ENCODE peak calls at places on chromosomes 5 and 9, in seven cellular contexts. One of them, this sample, is unnamed.

GRCh38 chr9:78923966-78924659 is 627.2 kb downstream of the PSAT1 start:
- DNase-seq in heart right ventricle: no peak
- DNase-seq in A549: peak
- DNase-seq in SW 1271: no peak
- DNase-seq in Right ventricle myocardium superior: no peak
- DNase-seq in GDM1: no peak
- DNase-seq in naive thymus-derived CD8-positive, alpha-beta T cell: no peak
- DNase-seq in this sample: no peak

GRCh38 chr5:758698-759053 is 25.9 kb downstream of the ZDHHC11B start:
- DNase-seq in heart right ventricle: no peak
- DNase-seq in A549: no peak
- DNase-seq in SW 1271: no peak
- DNase-seq in Right ventricle myocardium superior: no peak
- DNase-seq in GDM1: no peak
- DNase-seq in naive thymus-derived CD8-positive, alpha-beta T cell: no peak
- DNase-seq in this sample: peak

GRCh38 chr5:143168171-143168681 is 235.3 kb downstream of the NR3C1 start:
- DNase-seq in heart right ventricle: no peak
- DNase-seq in A549: no peak
- DNase-seq in SW 1271: no peak
- DNase-seq in Right ventricle myocardium superior: no peak
- DNase-seq in GDM1: no peak
- DNase-seq in naive thymus-derived CD8-positive, alpha-beta T cell: no peak
- DNase-seq in this sample: no peak

GRCh38 chr5:167565555-167565954 is 725.9 kb upstream of the WWC1 start:
- DNase-seq in heart right ventricle: no peak
- DNase-seq in A549: peak
- DNase-seq in SW 1271: peak
- DNase-seq in Right ventricle myocardium superior: no peak
- DNase-seq in GDM1: no peak
- DNase-seq in naive thymus-derived CD8-positive, alpha-beta T cell: no peak
- DNase-seq in this sample: no peak

GRCh38 chr5:38595149-38595725 is 38.8 kb upstream of the LIFR start:
- DNase-seq in heart right ventricle: no peak
- DNase-seq in A549: peak
- DNase-seq in SW 1271: peak
- DNase-seq in Right ventricle myocardium superior: no peak
- DNase-seq in GDM1: no peak
- DNase-seq in naive thymus-derived CD8-positive, alpha-beta T cell: no peak
- DNase-seq in this sample: no peak

GRCh38 chr5:115325291-115326019 is 29.0 kb upstream of the CCDC112 start:
- DNase-seq in heart right ventricle: no peak
- DNase-seq in A549: no peak
- DNase-seq in SW 1271: no peak
- DNase-seq in Right ventricle myocardium superior: no peak
- DNase-seq in GDM1: no peak
- DNase-seq in naive thymus-derived CD8-positive, alpha-beta T cell: no peak
- DNase-seq in this sample: no peak

GRCh38 chr5:107557051-107557658 is 113.6 kb downstream of the EFNA5 start:
- DNase-seq in heart right ventricle: peak
- DNase-seq in A549: peak
- DNase-seq in SW 1271: peak
- DNase-seq in Right ventricle myocardium superior: peak
- DNase-seq in GDM1: no peak
- DNase-seq in naive thymus-derived CD8-positive, alpha-beta T cell: no peak
- DNase-seq in this sample: peak

GRCh38 chr5:129971684-129972083 is 67.4 kb downstream of the CHSY3 start:
- DNase-seq in heart right ventricle: no peak
- DNase-seq in A549: no peak
- DNase-seq in SW 1271: no peak
- DNase-seq in Right ventricle myocardium superior: no peak
- DNase-seq in GDM1: no peak
- DNase-seq in naive thymus-derived CD8-positive, alpha-beta T cell: no peak
- DNase-seq in this sample: no peak

GRCh38 chr9:76321185-76321828 is 72.9 kb downstream of the RFK start:
- DNase-seq in heart right ventricle: no peak
- DNase-seq in A549: peak
- DNase-seq in SW 1271: no peak
- DNase-seq in Right ventricle myocardium superior: no peak
- DNase-seq in GDM1: no peak
- DNase-seq in naive thymus-derived CD8-positive, alpha-beta T cell: no peak
- DNase-seq in this sample: no peak

GRCh38 chr9:89877051-89878002 is 272.5 kb downstream of the GADD45G start:
- DNase-seq in heart right ventricle: no peak
- DNase-seq in A549: no peak
- DNase-seq in SW 1271: no peak
- DNase-seq in Right ventricle myocardium superior: no peak
- DNase-seq in GDM1: no peak
- DNase-seq in naive thymus-derived CD8-positive, alpha-beta T cell: no peak
- DNase-seq in this sample: no peak

GRCh38 chr9:34084562-34084961 is 35.9 kb upstream of the UBAP2 start:
- DNase-seq in heart right ventricle: no peak
- DNase-seq in A549: no peak
- DNase-seq in SW 1271: no peak
- DNase-seq in Right ventricle myocardium superior: no peak
- DNase-seq in GDM1: no peak
- DNase-seq in naive thymus-derived CD8-positive, alpha-beta T cell: no peak
- DNase-seq in this sample: peak

GRCh38 chr5:35518104-35518503 is 99.6 kb upstream of the SPEF2 start:
- DNase-seq in heart right ventricle: no peak
- DNase-seq in A549: no peak
- DNase-seq in SW 1271: no peak
- DNase-seq in Right ventricle myocardium superior: no peak
- DNase-seq in GDM1: no peak
- DNase-seq in naive thymus-derived CD8-positive, alpha-beta T cell: no peak
- DNase-seq in this sample: no peak

GRCh38 chr9:98172604-98173003 is 19.8 kb downstream of the CORO2A start:
- DNase-seq in heart right ventricle: no peak
- DNase-seq in A549: peak
- DNase-seq in SW 1271: no peak
- DNase-seq in Right ventricle myocardium superior: no peak
- DNase-seq in GDM1: no peak
- DNase-seq in naive thymus-derived CD8-positive, alpha-beta T cell: no peak
- DNase-seq in this sample: no peak

GRCh38 chr5:119340597-119341218 is 15.1 kb upstream of the TNFAIP8 start:
- DNase-seq in heart right ventricle: no peak
- DNase-seq in A549: no peak
- DNase-seq in SW 1271: no peak
- DNase-seq in Right ventricle myocardium superior: no peak
- DNase-seq in GDM1: no peak
- DNase-seq in naive thymus-derived CD8-positive, alpha-beta T cell: peak
- DNase-seq in this sample: no peak

GRCh38 chr5:3010953-3011763 is 259.7 kb upstream of the IRX2 start:
- DNase-seq in heart right ventricle: no peak
- DNase-seq in A549: no peak
- DNase-seq in SW 1271: no peak
- DNase-seq in Right ventricle myocardium superior: no peak
- DNase-seq in GDM1: no peak
- DNase-seq in naive thymus-derived CD8-positive, alpha-beta T cell: no peak
- DNase-seq in this sample: no peak

GRCh38 chr9:69027355-69028097 is 8.0 kb upstream of the FXN start:
- DNase-seq in heart right ventricle: no peak
- DNase-seq in A549: peak
- DNase-seq in SW 1271: peak
- DNase-seq in Right ventricle myocardium superior: no peak
- DNase-seq in GDM1: peak
- DNase-seq in naive thymus-derived CD8-positive, alpha-beta T cell: peak
- DNase-seq in this sample: no peak

GRCh38 chr9:121360975-121361374 is 9.1 kb downstream of the STOM start:
- DNase-seq in heart right ventricle: no peak
- DNase-seq in A549: no peak
- DNase-seq in SW 1271: peak
- DNase-seq in Right ventricle myocardium superior: no peak
- DNase-seq in GDM1: no peak
- DNase-seq in naive thymus-derived CD8-positive, alpha-beta T cell: no peak
- DNase-seq in this sample: no peak

GRCh38 chr5:32329395-32329834 is 16.7 kb upstream of the MTMR12 start:
- DNase-seq in heart right ventricle: peak
- DNase-seq in A549: peak
- DNase-seq in SW 1271: peak
- DNase-seq in Right ventricle myocardium superior: peak
- DNase-seq in GDM1: peak
- DNase-seq in naive thymus-derived CD8-positive, alpha-beta T cell: peak
- DNase-seq in this sample: peak

GRCh38 chr9:114894206-114894605 is 36.2 kb downstream of the TNFSF8 start:
- DNase-seq in heart right ventricle: no peak
- DNase-seq in A549: no peak
- DNase-seq in SW 1271: no peak
- DNase-seq in Right ventricle myocardium superior: no peak
- DNase-seq in GDM1: no peak
- DNase-seq in naive thymus-derived CD8-positive, alpha-beta T cell: no peak
- DNase-seq in this sample: no peak